ENCODE peak calls at places on chromosomes 11 and 22, in eight cellular contexts. O is GM12865; M is cardiac fibroblast; G is A549; D is uterus; U is CD8-positive, alpha-beta T cell; T is mesenchymal stem cell; Q is HAP-1. J is an unnamed sample.

GRCh38 chr11:120985718-120986569 is 38.0 kb upstream of the TBCEL start:
- DNase-seq in D (peak), G (peak), O (peak), M (peak), Q (peak), U (peak), T (peak), J (peak)

GRCh38 chr22:24185001-24185500 is 3.8 kb downstream of the SUSD2 start:
- DNase-seq in Q (no peak), O (no peak), G (no peak), M (no peak), D (peak), T (no peak), U (no peak), J (no peak)

GRCh38 chr22:46108564-46109473 is 41.5 kb upstream of the PPARA start:
- DNase-seq in T (no peak), O (peak), M (peak), D (peak), G (no peak), U (no peak), Q (peak), J (no peak)

GRCh38 chr11:64298966-64299846 is 952 bp upstream of the CATSPERZ start:
- DNase-seq in O (no peak), G (no peak), U (no peak), Q (no peak), M (no peak), T (no peak), D (peak), J (no peak)

GRCh38 chr11:59891781-59892181 is 13.2 kb downstream of the OOSP3 start:
- DNase-seq in M (peak), Q (no peak), O (no peak), D (no peak), G (no peak), U (no peak), T (peak), J (no peak)

GRCh38 chr11:60257956-60258722 is 15.2 kb upstream of the MS4A4E start:
- DNase-seq in M (no peak), G (no peak), Q (no peak), D (no peak), U (no peak), O (no peak), T (no peak), J (no peak)

GRCh38 chr11:130994043-130994442 is 77.8 kb upstream of the SNX19 start:
- DNase-seq in G (no peak), D (no peak), M (no peak), U (no peak), O (no peak), T (no peak), Q (no peak), J (no peak)

GRCh38 chr11:44456544-44457270 is 108.8 kb upstream of the CD82 start:
- DNase-seq in Q (no peak), G (peak), D (no peak), O (peak), T (no peak), M (no peak), U (no peak), J (no peak)

GRCh38 chr11:128195057-128195751 is 392.2 kb downstream of the ETS1 start:
- DNase-seq in G (no peak), Q (no peak), M (peak), O (peak), D (no peak), T (peak), U (peak), J (no peak)

GRCh38 chr11:105236631-105237030 is 97.1 kb upstream of the CARD18 start:
- DNase-seq in O (no peak), U (no peak), M (peak), D (no peak), T (peak), Q (no peak), G (no peak), J (no peak)

GRCh38 chr22:24515025-24515338 is 19.9 kb downstream of the UPB1 start:
- DNase-seq in T (no peak), G (no peak), M (no peak), U (no peak), O (no peak), D (no peak), Q (no peak), J (no peak)

GRCh38 chr11:111428113-111428876 is 49.2 kb upstream of the POU2AF1 start:
- DNase-seq in U (no peak), G (no peak), O (no peak), M (no peak), T (no peak), Q (no peak), D (no peak), J (no peak)

GRCh38 chr22:41367680-41368542 is 13.8 kb upstream of the TEF start:
- DNase-seq in G (no peak), D (peak), M (peak), T (no peak), U (no peak), Q (no peak), O (no peak), J (no peak)

GRCh38 chr22:41799486-41800347 is 762 bp upstream of the CCDC134 start:
- DNase-seq in M (peak), U (no peak), D (peak), O (no peak), T (no peak), Q (no peak), G (no peak), J (no peak)

GRCh38 chr22:17191163-17191562 is 28.1 kb downstream of the ADA2 start:
- DNase-seq in M (peak), D (no peak), Q (no peak), G (no peak), U (no peak), T (peak), O (no peak), J (no peak)

GRCh38 chr11:57283231-57283990 is 41.3 kb downstream of the TNKS1BP1 start:
- DNase-seq in U (no peak), Q (peak), M (no peak), D (no peak), T (no peak), O (no peak), G (no peak), J (no peak)

GRCh38 chr11:8285228-8285627 is 21.6 kb upstream of the LMO1 start:
- DNase-seq in G (no peak), U (no peak), T (no peak), M (no peak), Q (no peak), D (no peak), O (no peak), J (no peak)

GRCh38 chr11:19595840-19596751 is 116.5 kb upstream of the NAV2 start:
- DNase-seq in O (no peak), U (no peak), Q (no peak), T (peak), G (peak), D (peak), M (peak), J (peak)

GRCh38 chr22:32079110-32080089 is 36.3 kb downstream of the SLC5A1 start:
- DNase-seq in G (peak), U (no peak), O (no peak), D (no peak), T (peak), M (peak), Q (no peak), J (peak)

GRCh38 chr22:25202290-25202921 is 2.7 kb downstream of the CRYBB3 start:
- DNase-seq in Q (peak), G (peak), M (peak), O (peak), T (peak), D (peak), U (peak), J (peak)

GRCh38 chr11:6298605-6299004 is 21.7 kb downstream of the CAVIN3 start:
- DNase-seq in Q (peak), T (peak), O (peak), D (no peak), M (peak), G (peak), U (no peak), J (no peak)

GRCh38 chr11:19102521-19102900 is 14.5 kb upstream of the ZDHHC13 start:
- DNase-seq in O (no peak), T (no peak), Q (no peak), U (no peak), G (no peak), D (no peak), M (no peak), J (no peak)

GRCh38 chr22:49063040-49063329 is 764.7 kb downstream of the BRD1 start:
- DNase-seq in Q (no peak), G (no peak), M (no peak), O (no peak), U (no peak), T (no peak), D (no peak), J (no peak)

GRCh38 chr11:96342131-96342970 is 644 bp downstream of the MAML2 start:
- DNase-seq in G (no peak), Q (no peak), T (no peak), M (no peak), U (no peak), D (no peak), O (no peak), J (no peak)

DNA sequence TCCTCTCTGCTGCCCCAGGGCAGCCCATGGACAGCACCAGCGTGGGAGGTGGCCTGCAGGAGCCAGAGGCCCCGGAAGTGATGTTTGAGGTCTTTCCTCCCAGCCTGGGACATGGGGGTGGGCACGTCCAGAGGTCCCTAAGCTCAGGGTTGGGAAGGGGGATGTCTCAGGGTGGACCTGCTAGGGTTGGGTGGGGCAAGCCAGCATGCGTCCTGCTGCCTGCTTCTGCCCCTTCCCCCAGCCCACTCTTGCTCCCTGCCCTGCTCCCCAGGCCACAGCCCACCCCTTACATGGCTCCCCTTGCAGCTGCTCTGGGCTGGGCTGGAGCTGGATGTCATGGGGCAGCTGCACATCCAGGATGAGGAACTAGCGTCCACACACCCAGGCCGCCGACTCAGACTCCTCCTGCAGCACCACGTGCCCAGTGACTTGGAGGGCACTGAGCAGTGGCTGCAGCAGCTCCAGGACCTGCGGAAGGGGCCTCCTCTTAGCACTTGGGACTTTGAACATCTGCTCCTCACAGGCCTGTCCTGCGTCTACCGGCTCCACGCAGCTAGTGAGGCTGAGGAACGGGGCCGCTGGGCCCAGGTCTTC is 1.4 kb downstream of the FAM180B start:
- DNase-seq in M (no peak), U (no peak), G (no peak), Q (no peak), O (no peak), T (no peak), D (no peak), J (no peak)
- H3K4me3 ChIP-seq in M (no peak), U (no peak), G (no peak), Q (no peak), O (no peak), T (peak), D (no peak), J (no peak)

DNA sequence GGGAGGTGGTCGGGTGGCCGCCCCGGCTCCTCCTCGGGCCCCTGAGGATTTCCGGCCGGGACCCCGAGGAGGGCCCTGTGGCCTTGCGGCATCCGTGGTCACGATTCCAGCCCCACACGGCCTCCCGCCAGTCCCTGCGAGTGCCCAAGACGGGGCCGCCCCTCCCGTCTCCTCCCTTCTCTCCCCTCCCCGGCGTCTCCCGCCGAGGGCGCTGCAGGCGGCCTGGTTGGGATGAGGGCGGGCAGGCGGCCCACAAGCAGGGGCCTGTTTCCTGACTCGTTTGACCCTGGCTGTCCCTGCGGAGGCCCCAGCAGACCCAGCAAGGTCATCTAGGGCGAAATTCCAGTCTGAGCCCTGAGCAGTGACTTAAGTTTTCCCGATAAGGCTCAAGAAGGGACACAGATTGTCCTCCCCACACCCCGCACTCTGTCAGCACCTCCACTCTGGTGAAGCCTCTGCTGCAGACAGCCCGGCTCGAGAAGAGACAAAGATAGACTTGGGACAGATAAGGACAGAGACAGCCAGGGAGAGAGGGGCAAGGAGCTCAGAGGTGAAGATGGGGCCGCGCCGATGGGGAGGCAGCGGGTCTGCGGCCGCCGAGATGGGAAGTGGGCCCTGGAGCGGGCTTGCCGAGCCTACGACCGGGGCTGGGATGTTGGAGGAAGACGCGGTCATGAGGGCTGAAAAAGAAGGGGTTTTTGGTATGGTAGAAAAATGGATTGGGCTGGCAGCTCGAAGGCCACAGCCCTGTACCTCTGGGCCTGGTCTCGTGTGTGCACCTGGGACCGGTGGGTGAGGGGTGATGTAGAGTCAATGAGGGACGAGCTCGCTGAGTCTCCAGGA is 95.0 kb downstream of the SWAP70 start:
- DNase-seq in G (peak), U (peak), Q (peak), O (peak), M (peak), D (peak), T (peak), J (no peak)
- H3K4me3 ChIP-seq in G (peak), U (peak), Q (peak), O (peak), M (peak), D (peak), T (peak), J (peak)

GRCh38 chr11:62337682-62338181 is 484 bp downstream of the ASRGL1 start:
- DNase-seq in G (peak), M (peak), O (peak), Q (peak), U (peak), D (peak), T (peak), J (no peak)

GRCh38 chr11:62340269-62340901 is 3.1 kb downstream of the ASRGL1 start:
- DNase-seq in G (peak), Q (peak), D (peak), T (peak), O (peak), U (peak), M (peak), J (no peak)

GRCh38 chr11:62333768-62334167 is 3.5 kb upstream of the ASRGL1 start:
- DNase-seq in Q (no peak), G (no peak), M (no peak), U (no peak), T (no peak), D (no peak), O (no peak), J (no peak)

GRCh38 chr11:62338218-62338617 is 970 bp downstream of the ASRGL1 start:
- DNase-seq in M (no peak), D (no peak), G (no peak), Q (no peak), O (no peak), U (no peak), T (no peak), J (no peak)

GRCh38 chr11:62336949-62337681 is at the start of gene ASRGL1:
- DNase-seq in O (peak), U (peak), G (peak), Q (peak), D (peak), T (peak), M (peak), J (no peak)
- H3K4me3 ChIP-seq in O (peak), U (peak), G (peak), Q (peak), D (peak), T (peak), M (peak), J (peak)

GRCh38 chr11:2159536-2160413 is 1.2 kb downstream of the INS start:
- DNase-seq in D (no peak), M (no peak), O (no peak), G (no peak), T (no peak), U (no peak), Q (no peak), J (no peak)
- H3K4me3 ChIP-seq in D (no peak), M (no peak), O (no peak), G (no peak), T (no peak), U (no peak), Q (no peak), J (no peak)

DNA sequence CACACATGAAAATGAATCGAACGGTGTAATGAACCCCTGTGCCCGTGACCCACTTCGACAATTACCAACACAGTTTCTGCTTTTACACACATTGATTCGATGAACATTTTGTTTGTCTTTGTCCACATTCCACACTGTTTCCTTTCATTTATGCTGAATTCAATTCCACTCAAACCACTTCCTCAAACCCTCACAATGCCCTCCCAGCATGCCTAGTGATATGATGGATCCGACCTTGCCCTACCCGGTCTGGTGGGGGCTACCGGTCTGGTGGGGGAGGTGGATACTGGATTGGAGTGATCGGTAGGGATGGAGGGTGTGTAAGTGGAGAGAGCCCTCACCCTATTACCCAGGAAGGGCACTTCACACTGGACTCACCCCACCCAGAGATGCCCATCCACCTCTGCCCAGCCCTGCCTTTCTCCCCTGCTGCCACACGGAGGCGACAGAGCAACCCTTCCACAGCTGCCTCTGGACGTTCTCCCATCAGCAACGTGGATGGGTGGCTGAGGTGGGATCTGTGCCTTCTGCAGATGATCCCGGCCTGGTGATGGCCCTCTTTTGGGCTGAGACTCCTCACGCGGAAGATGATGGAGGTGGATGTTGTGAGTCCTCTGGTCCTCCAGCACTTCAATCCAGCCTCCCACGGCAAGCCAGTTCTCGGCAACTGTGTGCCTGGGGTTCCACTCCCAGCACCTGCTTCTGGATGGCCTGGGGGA is 33.0 kb upstream of the P2RY2 start:
- DNase-seq in O (peak), M (peak), U (peak), D (peak), G (peak), Q (peak), T (peak), J (no peak)
- H3K4me3 ChIP-seq in O (no peak), M (no peak), U (no peak), D (no peak), G (no peak), Q (no peak), T (no peak), J (no peak)

GRCh38 chr11:61581030-61581928 is at the start of gene SYT7:
- DNase-seq in T (peak), Q (peak), O (peak), U (peak), G (peak), D (peak), M (peak), J (peak)

GRCh38 chr11:61581931-61582330 is 1.1 kb upstream of the SYT7 start:
- DNase-seq in T (no peak), O (no peak), M (no peak), D (no peak), Q (no peak), U (no peak), G (no peak), J (no peak)

GRCh38 chr11:61578819-61579218 is 2.1 kb downstream of the SYT7 start:
- DNase-seq in O (no peak), M (no peak), Q (no peak), G (no peak), D (no peak), T (no peak), U (no peak), J (no peak)

GRCh38 chr11:61579398-61580291 is 1.2 kb downstream of the SYT7 start:
- DNase-seq in Q (no peak), M (no peak), G (no peak), T (no peak), D (no peak), U (no peak), O (no peak), J (no peak)

GRCh38 chr11:61580292-61580888 is 486 bp downstream of the SYT7 start:
- DNase-seq in G (peak), M (no peak), T (no peak), U (peak), D (no peak), Q (peak), O (no peak), J (no peak)
- H3K4me3 ChIP-seq in G (peak), M (no peak), T (peak), U (no peak), D (peak), Q (peak), O (no peak), J (peak)

GRCh38 chr11:69461272-69461962 is 20.0 kb upstream of the LINC01488 start:
- DNase-seq in D (no peak), T (no peak), M (no peak), Q (no peak), O (no peak), G (no peak), U (no peak), J (no peak)

GRCh38 chr11:69463181-69463891 is 18.1 kb upstream of the LINC01488 start:
- DNase-seq in Q (no peak), U (no peak), M (peak), D (peak), O (no peak), G (no peak), T (peak), J (no peak)

GRCh38 chr11:69459848-69460539 is 21.5 kb upstream of the LINC01488 start:
- DNase-seq in D (no peak), U (no peak), Q (no peak), M (no peak), T (peak), G (no peak), O (no peak), J (no peak)

GRCh38 chr11:69462106-69463045 is 19.1 kb upstream of the LINC01488 start:
- DNase-seq in M (no peak), O (no peak), D (no peak), U (no peak), G (no peak), Q (no peak), T (no peak), J (no peak)

GRCh38 chr11:69460540-69461257 is 20.8 kb upstream of the LINC01488 start:
- DNase-seq in M (peak), U (no peak), O (no peak), D (no peak), T (peak), G (no peak), Q (no peak), J (peak)
- H3K4me3 ChIP-seq in M (no peak), U (no peak), O (no peak), D (no peak), T (peak), G (no peak), Q (no peak), J (no peak)